ENCODE peak calls at places on chromosomes 2 and 18, in five cellular contexts. Y, G, A, C and Z are unnamed samples. For H3K27me3, the result is how much of the 10 kb centered on the place peaks cover.

GRCh38 chr2:50551018-50551726 is 480.8 kb downstream of the NRXN1 start:
- DNase-seq in Y (no peak), A (no peak), G (no peak), C (no peak), Z (no peak)

GRCh38 chr2:71471276-71471675 is 17.9 kb downstream of the DYSF start:
- DNase-seq in A (peak), C (no peak), Y (no peak), G (peak), Z (peak)

GRCh38 chr2:110860620-110861019 is 128.2 kb downstream of the ACOXL start:
- DNase-seq in G (no peak), A (no peak), C (no peak), Y (no peak), Z (no peak)

GRCh38 chr2:223053431-223054192 is 1.6 kb downstream of the KCNE4 start:
- DNase-seq in G (no peak), C (no peak), Y (no peak), A (no peak), Z (no peak)

GRCh38 chr2:234421-234820 is 29.4 kb downstream of the SH3YL1 start:
- DNase-seq in A (no peak), Y (no peak), C (no peak), G (no peak), Z (no peak)

GRCh38 chr2:160719116-160719515 is 225.5 kb upstream of the RBMS1 start:
- DNase-seq in Y (no peak), G (peak), A (no peak), C (no peak), Z (no peak)

GRCh38 chr18:48462510-48462909 is 53.3 kb upstream of the ZBTB7C start:
- DNase-seq in C (no peak), A (no peak), Y (no peak), G (no peak), Z (no peak)

GRCh38 chr2:24360050-24360962 is at the start of gene ITSN2:
- DNase-seq in A (no peak), G (peak), Y (peak), C (peak), Z (no peak)

GRCh38 chr18:7666195-7666776 is 99.2 kb downstream of the PTPRM start:
- DNase-seq in C (no peak), A (no peak), G (no peak), Y (peak), Z (no peak)

GRCh38 chr2:127437781-127438726 is 19.8 kb downstream of the PROC start:
- DNase-seq in G (no peak), C (no peak), A (no peak), Y (peak), Z (no peak)

GRCh38 chr18:39805218-39805617 is 2149.8 kb upstream of the PIK3C3 start:
- DNase-seq in C (no peak), G (no peak), Y (no peak), A (no peak), Z (no peak)
- H3K4me3 ChIP-seq in C (no peak), G (no peak), Y (no peak), A (no peak), Z (no peak)

GRCh38 chr2:239441261-239441701 is 40.5 kb upstream of the HDAC4 start:
- DNase-seq in A (no peak), Y (peak), C (no peak), G (peak), Z (no peak)

GRCh38 chr2:239438968-239439367 is 38.1 kb upstream of the HDAC4 start:
- DNase-seq in A (no peak), C (no peak), G (no peak), Y (no peak), Z (no peak)

GRCh38 chr2:239439383-239440315 is 38.8 kb upstream of the HDAC4 start:
- DNase-seq in A (no peak), Y (peak), C (no peak), G (no peak), Z (no peak)

GRCh38 chr2:239441724-239442123 is 40.9 kb upstream of the HDAC4 start:
- DNase-seq in A (no peak), C (no peak), Y (no peak), G (no peak), Z (no peak)

GRCh38 chr2:239440511-239440959 is 39.7 kb upstream of the HDAC4 start:
- DNase-seq in A (no peak), C (no peak), Y (peak), G (no peak), Z (no peak)
- H3K27me3 ChIP-seq in A (under half), C (under half), Y (under half), G (under half), Z (under half)

DNA sequence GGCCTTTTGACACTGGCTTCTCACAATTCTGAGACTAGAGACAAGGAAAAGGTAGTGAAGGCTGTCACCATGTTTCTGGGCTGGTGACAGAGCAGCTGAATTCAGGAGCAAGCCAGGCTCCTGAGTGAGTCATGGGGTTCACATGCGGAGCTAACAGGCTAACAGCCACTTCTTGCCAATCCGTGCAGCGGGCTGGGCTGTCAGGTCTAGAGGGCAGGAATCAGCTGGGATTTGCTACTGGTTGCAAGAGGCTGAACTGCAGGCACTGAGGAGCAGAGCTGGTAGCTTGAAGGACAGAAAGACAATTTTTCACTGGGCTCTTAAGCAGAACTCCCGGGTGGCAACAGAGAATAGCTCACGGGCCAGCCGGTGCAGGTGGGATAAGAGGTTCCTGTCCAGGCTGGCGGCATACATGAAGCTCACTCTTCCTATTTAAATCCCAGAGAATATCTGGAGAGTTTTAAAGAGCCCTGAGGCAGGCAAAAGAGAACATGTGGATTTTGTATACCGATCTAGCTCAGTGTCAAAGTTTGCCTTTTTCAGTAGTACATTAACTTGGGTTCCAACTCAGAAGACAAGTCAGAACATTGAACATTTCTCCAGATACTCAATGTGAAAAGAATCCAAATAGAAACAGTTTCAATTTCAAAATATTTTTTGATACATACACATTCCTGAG is 1.2 kb downstream of the NCKAP5 start:
- DNase-seq in C (peak), A (no peak), G (peak), Y (peak), Z (peak)
- H3K4me3 ChIP-seq in C (peak), A (no peak), G (peak), Y (no peak), Z (no peak)

GRCh38 chr18:37470986-37471385 is 94.6 kb downstream of the CELF4 start:
- DNase-seq in A (no peak), Y (no peak), C (no peak), G (no peak), Z (no peak)
- H3K27me3 ChIP-seq in A (under half), Y (under half), C (under half), G (under half), Z (under half)

GRCh38 chr2:237412646-237413292 is 1.2 kb downstream of the COL6A3 start:
- DNase-seq in G (no peak), A (no peak), C (no peak), Y (no peak), Z (no peak)
- H3K4me3 ChIP-seq in G (peak), A (peak), C (peak), Y (no peak), Z (peak)

GRCh38 chr18:80182855-80183254 is 64.5 kb downstream of the PARD6G start:
- DNase-seq in G (no peak), C (no peak), Y (no peak), A (no peak), Z (no peak)
- H3K27me3 ChIP-seq in G (under half), C (under half), Y (under half), A (under half), Z (under half)